ENCODE peak calls at places on chromosomes 5 and 9, in seven cellular contexts. C, D, F, G, K, M and U are unnamed samples.

GRCh38 chr9:135797507-135798302 is 95.7 kb downstream of the KCNT1 start:
- DNase-seq in C (no peak), D (no peak), F (no peak), G (peak; percentile 65), K (peak; percentile 76), M (peak; percentile 34), U (no peak)

GRCh38 chr9:121206516-121207370 is 5.1 kb upstream of the RAB14 start:
- DNase-seq in C (no peak), D (no peak), F (no peak), G (peak; percentile 51), K (peak; percentile 86), M (no peak), U (no peak)

GRCh38 chr5:86865396-86865795 is 247.7 kb downstream of the COX7C start:
- DNase-seq in C (no peak), D (no peak), F (no peak), G (no peak), K (no peak), M (no peak), U (no peak)

GRCh38 chr9:1050125-1050895 is at the start of gene DMRT2:
- DNase-seq in C (peak; percentile 92), D (peak; percentile 75), F (peak; percentile 51), G (peak; percentile 32), K (peak; percentile 63), M (peak; percentile 95), U (no peak)

GRCh38 chr9:138122676-138123075 is 245.1 kb downstream of the CACNA1B start:
- DNase-seq in C (no peak), D (no peak), F (no peak), G (no peak), K (no peak), M (no peak), U (no peak)

GRCh38 chr5:57366744-57367143 is 115.9 kb downstream of the ACTBL2 start:
- DNase-seq in C (no peak), D (no peak), F (peak; percentile 77), G (peak; percentile 69), K (no peak), M (no peak), U (no peak)

GRCh38 chr5:120152472-120152871 is 311.6 kb upstream of the PRR16 start:
- DNase-seq in C (no peak), D (no peak), F (no peak), G (peak; percentile 97), K (no peak), M (no peak), U (peak; percentile 77)

GRCh38 chr9:109450346-109450745 is 47.8 kb downstream of the PTPN3 start:
- DNase-seq in C (no peak), D (no peak), F (no peak), G (peak; percentile 10), K (no peak), M (no peak), U (no peak)

GRCh38 chr9:99451121-99451606 is 229.1 kb downstream of the SEC61B start:
- DNase-seq in C (no peak), D (no peak), F (no peak), G (no peak), K (no peak), M (no peak), U (no peak)

GRCh38 chr5:132020568-132021339 is 9.3 kb upstream of the ACSL6 start:
- DNase-seq in C (no peak), D (no peak), F (no peak), G (no peak), K (no peak), M (no peak), U (no peak)

GRCh38 chr9:136665704-136666363 is 3.1 kb downstream of the EGFL7 start:
- DNase-seq in C (no peak), D (no peak), F (no peak), G (no peak), K (peak; percentile 54), M (no peak), U (no peak)

GRCh38 chr9:97473717-97474116 is 27.7 kb upstream of the TMOD1 start:
- DNase-seq in C (no peak), D (no peak), F (no peak), G (no peak), K (no peak), M (no peak), U (no peak)

GRCh38 chr5:15844871-15845270 is 334.7 kb downstream of the MARCHF11 start:
- DNase-seq in C (no peak), D (no peak), F (no peak), G (no peak), K (no peak), M (no peak), U (no peak)

GRCh38 chr5:132495063-132495671 is 4.6 kb upstream of the IRF1 start:
- DNase-seq in C (no peak), D (no peak), F (no peak), G (no peak), K (no peak), M (peak; percentile 26), U (no peak)

GRCh38 chr5:166880456-166880855 is 1411.0 kb upstream of the WWC1 start:
- DNase-seq in C (no peak), D (no peak), F (no peak), G (no peak), K (no peak), M (no peak), U (no peak)

DNA sequence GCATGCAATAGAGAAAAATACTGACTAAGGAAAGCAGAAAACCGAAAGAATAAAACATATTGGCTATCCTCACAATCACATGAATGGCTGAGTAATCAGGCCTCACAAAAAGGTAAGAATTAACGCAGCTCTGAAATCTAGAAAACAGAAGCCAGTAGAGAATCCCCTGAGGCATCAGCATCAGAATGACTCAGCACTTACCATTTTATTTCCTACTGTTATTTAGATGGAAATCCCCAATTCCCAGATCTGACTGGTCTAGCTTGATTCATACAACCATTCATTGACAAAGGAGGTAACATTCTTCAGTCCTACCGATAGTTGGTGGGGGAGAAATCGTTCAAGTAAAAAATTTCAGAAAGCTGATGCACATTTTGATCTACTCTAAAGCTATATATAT is 1408.4 kb upstream of the WWC1 start:
- DNase-seq in C (no peak), D (no peak), F (no peak), G (peak; percentile 19), K (peak; percentile 7), M (no peak), U (no peak)
- H3K4me3 ChIP-seq in C (no peak overlapping the region), D (no peak overlapping the region), F (no peak overlapping the region), G (no peak overlapping the region), K (no peak overlapping the region), M (no peak overlapping the region), U (no peak overlapping the region)

GRCh38 chr5:134070648-134070978 is 43.9 kb upstream of the TCF7 start:
- DNase-seq in C (no peak), D (no peak), F (no peak), G (peak; percentile 49), K (no peak), M (no peak), U (no peak)
- TF ChIP-seq CTCF in C (no peak), D (no peak), F (no peak), G (no peak), K (no peak), M (no peak), U (no peak)

DNA sequence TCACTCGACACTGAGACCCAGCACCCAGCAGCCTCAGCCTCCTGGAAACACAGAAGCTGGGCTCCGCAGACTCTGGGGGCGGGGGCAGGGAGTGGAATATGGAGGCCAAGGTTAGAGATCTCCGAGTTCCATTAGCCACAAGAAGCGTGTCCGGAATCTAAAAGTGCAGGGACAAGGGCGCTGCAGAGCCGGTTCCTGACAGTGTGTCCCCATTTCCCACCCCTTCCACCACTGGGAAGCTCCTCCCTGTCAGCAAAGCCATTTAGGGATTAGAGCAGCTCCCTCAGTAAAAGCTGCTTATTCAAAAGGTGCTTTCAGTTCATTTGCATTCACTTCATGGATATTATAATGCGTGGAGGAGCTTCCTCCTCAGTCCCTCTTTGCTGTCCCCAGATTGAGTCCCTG is 74.1 kb upstream of the HSPA9 start:
- DNase-seq in C (no peak), D (no peak), F (no peak), G (no peak), K (peak; percentile 69), M (no peak), U (no peak)
- H3K4me3 ChIP-seq in C (no peak overlapping the region), D (no peak overlapping the region), F (no peak overlapping the region), G (no peak overlapping the region), K (no peak overlapping the region), M (no peak overlapping the region), U (no peak overlapping the region)

GRCh38 chr5:148585988-148586387 is 68.3 kb downstream of the HTR4 start:
- DNase-seq in C (no peak), D (no peak), F (no peak), G (no peak), K (no peak), M (no peak), U (no peak)
- TF ChIP-seq CTCF in C (no peak), D (no peak), F (no peak), G (no peak), K (no peak), M (no peak), U (no peak)

DNA sequence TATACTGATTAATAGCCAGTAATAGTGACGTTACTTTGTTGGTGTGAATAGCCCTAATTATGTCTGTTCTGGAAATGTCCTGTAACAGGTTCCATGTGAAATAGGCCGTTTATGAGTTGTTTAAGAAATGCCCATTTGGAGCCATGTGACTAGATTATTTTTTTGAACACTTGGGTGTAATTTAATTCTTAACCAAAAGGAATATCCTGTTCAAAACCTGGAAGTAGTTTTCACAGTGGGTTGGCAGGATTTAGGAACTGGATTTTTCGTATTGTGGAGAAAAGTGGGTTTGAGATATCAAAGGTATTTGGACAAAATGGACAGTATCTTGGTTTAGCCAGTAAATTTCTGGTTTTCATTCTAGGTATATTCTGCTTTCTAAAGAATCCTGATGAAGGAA is 1.3 kb downstream of the TENT2 start:
- DNase-seq in C (no peak), D (no peak), F (no peak), G (peak; percentile 9), K (no peak), M (no peak), U (no peak)
- H3K4me3 ChIP-seq in C (peak overlapping the region; percentile 92), D (peak overlapping the region; percentile 68), F (peak overlapping the region; percentile 96), G (peak overlapping the region; percentile 92), K (peak overlapping the region; percentile 92), M (no peak overlapping the region), U (peak overlapping the region; percentile 99)

DNA sequence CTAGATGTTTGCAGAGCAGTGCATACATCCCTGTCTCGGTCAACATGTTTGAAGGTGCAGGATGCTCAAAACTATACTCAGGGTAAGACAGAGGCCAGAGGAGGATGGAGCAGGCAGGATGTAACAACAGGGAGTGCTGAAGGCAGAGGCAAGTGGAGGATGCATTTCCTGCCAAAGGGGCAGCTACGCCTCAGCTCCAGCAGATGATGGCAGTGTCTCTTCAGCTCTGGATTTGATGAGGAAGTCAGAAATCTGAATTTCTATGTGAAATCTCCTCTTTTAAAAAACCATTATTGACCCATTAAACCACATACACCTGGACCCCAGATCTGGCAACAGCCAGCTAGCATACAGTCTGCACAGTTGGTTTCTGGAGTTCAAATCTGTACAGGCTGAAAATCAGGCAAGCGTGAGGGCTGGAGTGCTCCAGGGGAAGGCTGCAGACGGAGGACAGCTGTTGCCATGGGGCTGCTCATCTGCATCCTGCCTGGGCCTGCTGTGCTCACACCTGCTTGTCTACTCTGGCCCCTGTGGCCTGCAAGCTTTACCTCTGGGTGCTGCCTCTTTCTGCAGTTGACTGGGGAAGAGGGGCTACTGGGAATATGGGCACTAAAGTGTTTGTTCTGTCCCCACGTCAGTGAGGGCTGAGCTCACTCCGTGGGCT is 152.9 kb upstream of the SLC28A3 start:
- DNase-seq in C (no peak), D (no peak), F (no peak), G (no peak), K (no peak), M (no peak), U (no peak)
- TF ChIP-seq CTCF in C (no peak), D (no peak), F (no peak), G (no peak), K (no peak), M (no peak), U (no peak)